ENCODE peak calls at places on chromosomes 13 and 19, in four cellular contexts. N is left ventricle myocardium superior, Y is endothelial cell of umbilical vein, C is mucosa of descending colon. M is an unnamed sample.

GRCh38 chr13:94999871-95000270 is 287.5 kb upstream of the SOX21 start:
- DNase-seq in C (no peak), N (no peak), Y (peak; percentile 62), M (no peak)

GRCh38 chr19:54208784-54209057 is 8.1 kb downstream of the RPS9 start:
- DNase-seq in N (no peak), Y (no peak), C (no peak), M (no peak)

GRCh38 chr13:112840472-112841302 is 128.3 kb upstream of the MCF2L start:
- DNase-seq in Y (no peak), N (no peak), C (no peak), M (no peak)

GRCh38 chr13:23881408-23881785 is 7.8 kb downstream of the MIPEP start:
- DNase-seq in N (no peak), Y (no peak), C (no peak), M (no peak)

GRCh38 chr19:917323-918151 is at the start of gene KISS1R:
- DNase-seq in C (peak; percentile 45), N (no peak), Y (no peak), M (no peak)

GRCh38 chr19:18904334-18905057 is 8.5 kb upstream of the CERS1 start:
- DNase-seq in C (no peak), Y (no peak), N (no peak), M (no peak)

GRCh38 chr13:39244561-39245230 is 206.4 kb downstream of the NHLRC3 start:
- DNase-seq in C (no peak), Y (no peak), N (no peak), M (no peak)

GRCh38 chr13:77048592-77048991 is 21.6 kb upstream of the FBXL3 start:
- DNase-seq in C (no peak), N (no peak), Y (no peak), M (no peak)

GRCh38 chr13:29771247-29771646 is 79.2 kb downstream of the UBL3 start:
- DNase-seq in Y (peak; percentile 60), N (no peak), C (no peak), M (no peak)

GRCh38 chr13:21075303-21076264 is 14.2 kb upstream of the LATS2 start:
- DNase-seq in Y (peak; percentile 59), N (peak; percentile 72), C (peak; percentile 25), M (peak; percentile 16)

GRCh38 chr19:41887711-41888382 is 4.9 kb downstream of the ARHGEF1 start:
- DNase-seq in C (peak; percentile 72), N (peak; percentile 44), Y (no peak), M (peak; percentile 66)

GRCh38 chr13:49690133-49690989 is 925 bp downstream of the EBPL start:
- DNase-seq in C (peak; percentile 59), N (no peak), Y (peak; percentile 63), M (no peak)

GRCh38 chr13:110254751-110255553 is 52.0 kb downstream of the COL4A1 start:
- DNase-seq in N (no peak), Y (no peak), C (no peak), M (no peak)

GRCh38 chr13:22592515-22592914 is 588.3 kb upstream of the SGCG start:
- DNase-seq in C (no peak), N (no peak), Y (no peak), M (no peak)

GRCh38 chr19:38475176-38475575 is 41.7 kb downstream of the RYR1 start:
- DNase-seq in Y (no peak), N (no peak), C (no peak), M (no peak)

GRCh38 chr19:5480427-5480836 is 25.2 kb downstream of the ZNRF4 start:
- DNase-seq in C (peak; percentile 35), Y (peak; percentile 12), N (peak; percentile 42), M (no peak)

GRCh38 chr19:55546822-55547614 is 1.7 kb upstream of the SBK3 start:
- DNase-seq in N (peak; percentile 91), Y (peak; percentile 96), C (peak; percentile 49), M (no peak)

GRCh38 chr13:51584731-51585191 is 499 bp downstream of the WDFY2 start:
- DNase-seq in C (peak; percentile 57), Y (no peak), N (peak; percentile 72), M (peak; percentile 77)

GRCh38 chr19:6110360-6110977 is at the start of gene RFX2:
- DNase-seq in N (peak; percentile 100), Y (peak; percentile 99), C (peak; percentile 99), M (peak; percentile 99)

GRCh38 chr13:41837668-41838067 is 123.2 kb downstream of the VWA8 start:
- DNase-seq in N (no peak), Y (peak; percentile 66), C (no peak), M (no peak)

GRCh38 chr19:45450042-45450380 is 17.8 kb upstream of the FOSB start:
- DNase-seq in Y (peak; percentile 32), C (no peak), N (no peak), M (no peak)

GRCh38 chr13:24627090-24627714 is 53.0 kb upstream of the ATP12A start:
- DNase-seq in Y (no peak), N (no peak), C (peak; percentile 68), M (no peak)

GRCh38 chr19:43781630-43782310 is 997 bp upstream of the KCNN4 start:
- DNase-seq in N (no peak), C (no peak), Y (no peak), M (no peak)

GRCh38 chr19:18291590-18292459 is 10.4 kb upstream of the JUND start:
- DNase-seq in N (peak; percentile 90), C (peak; percentile 90), Y (peak; percentile 72), M (peak; percentile 82)

M was measured in activated T-helper 2 cell treated with anti-CD3 and anti-CD28 coated beads, Interferon-gamma antibody, Interleukin-2, Interleukin-4, amounts not matched to agents 10 μg/mL and 5 μg/mL and 100 μg/mL, durations not matched to agents 14 hours and 24 hours and 36 hours.